ENCODE peak calls at places on chromosome 12, in seven cellular contexts. F, R, P, X, L, D and C are unnamed samples.

GRCh38 chr12:45729233-45730115 is at the start of gene ARID2:
- DNase-seq in L (peak), D (peak), R (peak), X (peak), P (peak), F (peak), C (peak)

GRCh38 chr12:49294086-49294803 is 702 bp upstream of the PRPH start:
- DNase-seq in L (no peak), D (no peak), F (no peak), X (no peak), R (no peak), P (no peak), C (no peak)

GRCh38 chr12:14825256-14825655 is 11.3 kb upstream of the SMCO3 start:
- DNase-seq in R (no peak), D (peak), X (no peak), F (no peak), L (no peak), P (no peak), C (no peak)

GRCh38 chr12:69046372-69046771 is 113.4 kb upstream of the CPM start:
- DNase-seq in R (no peak), X (no peak), F (no peak), L (no peak), P (no peak), D (no peak), C (no peak)

GRCh38 chr12:108777156-108777555 is 45.8 kb upstream of the CORO1C start:
- DNase-seq in X (no peak), D (no peak), P (no peak), L (no peak), F (no peak), R (no peak), C (no peak)

GRCh38 chr12:108519558-108519957 is 4.5 kb downstream of the FICD start:
- DNase-seq in F (no peak), D (no peak), P (no peak), X (no peak), R (no peak), L (peak), C (no peak)

GRCh38 chr12:81125691-81126090 is 47.8 kb downstream of the ACSS3 start:
- DNase-seq in P (no peak), R (no peak), F (no peak), L (no peak), X (no peak), D (no peak), C (no peak)

GRCh38 chr12:32240833-32241232 is 134.2 kb downstream of the BICD1 start:
- DNase-seq in R (no peak), X (no peak), P (no peak), L (no peak), F (no peak), D (peak), C (no peak)

GRCh38 chr12:92010853-92011701 is 134.6 kb downstream of the BTG1 start:
- DNase-seq in L (no peak), F (no peak), P (no peak), D (no peak), R (no peak), X (no peak), C (no peak)

GRCh38 chr12:91811481-91812287 is 334.0 kb downstream of the BTG1 start:
- DNase-seq in F (no peak), P (peak), X (peak), L (peak), D (peak), R (no peak), C (peak)

GRCh38 chr12:118059645-118060275 is 1.2 kb downstream of the WSB2 start:
- DNase-seq in X (no peak), F (no peak), L (no peak), D (peak), P (no peak), R (no peak), C (no peak)

GRCh38 chr12:90974286-90974685 is 19.3 kb upstream of the CCER1 start:
- DNase-seq in P (no peak), X (no peak), R (no peak), L (no peak), D (peak), F (no peak), C (no peak)

GRCh38 chr12:85057370-85057963 is 21.3 kb downstream of the LRRIQ1 start:
- DNase-seq in D (peak), P (peak), L (peak), X (peak), R (no peak), F (no peak), C (no peak)

GRCh38 chr12:124754949-124755800 is 108.5 kb downstream of the SCARB1 start:
- DNase-seq in R (peak), F (peak), L (no peak), P (no peak), D (peak), X (peak), C (no peak)

GRCh38 chr12:12899530-12900380 is 8.4 kb downstream of the GPRC5A start:
- DNase-seq in L (peak), R (no peak), X (no peak), P (no peak), D (peak), F (no peak), C (no peak)

GRCh38 chr12:96743606-96744005 is 163.5 kb upstream of the NEDD1 start:
- DNase-seq in P (no peak), F (no peak), D (peak), L (no peak), X (no peak), R (no peak), C (no peak)

GRCh38 chr12:68445836-68446235 is 113.7 kb upstream of the MDM1 start:
- DNase-seq in P (no peak), X (no peak), F (no peak), R (no peak), D (peak), L (no peak), C (no peak)

GRCh38 chr12:16165506-16165905 is 112.0 kb downstream of the SLC15A5 start:
- DNase-seq in L (peak), X (peak), D (peak), R (no peak), F (peak), P (peak), C (peak)

GRCh38 chr12:75974323-75975273 is 57.0 kb downstream of the PHLDA1 start:
- DNase-seq in P (no peak), F (no peak), L (no peak), X (no peak), R (no peak), D (no peak), C (no peak)